ENCODE peak calls at places on chromosomes 3 and 15, in four cellular contexts. C, K, W and Y are unnamed samples.
A peak's percentile ranks its signal among the peaks of the same experiment; 100 is the strongest.

GRCh38 chr3:151379083-151379734 is 5.3 kb downstream of the P2RY12 start:
- DNase-seq in C (peak; percentile 6), K (no peak), W (peak; percentile 49), Y (peak; percentile 69)

GRCh38 chr3:171831936-171832335 is 11.2 kb upstream of the TMEM212 start:
- DNase-seq in C (no peak), K (no peak), W (no peak), Y (no peak)

GRCh38 chr3:133464573-133464972 is 64.7 kb downstream of the BFSP2 start:
- DNase-seq in C (no peak), K (no peak), W (no peak), Y (no peak)

GRCh38 chr3:113271189-113271588 is 59.8 kb downstream of the BOC start:
- DNase-seq in C (no peak), K (no peak), W (no peak), Y (no peak)

GRCh38 chr3:171198781-171199472 is 172.4 kb upstream of the SLC2A2 start:
- DNase-seq in C (no peak), K (no peak), W (no peak), Y (no peak)

GRCh38 chr3:12224181-12225147 is 64.4 kb upstream of the PPARG start:
- DNase-seq in C (peak; percentile 46), K (no peak), W (no peak), Y (peak; percentile 39)

GRCh38 chr3:195113536-195113935 is 157.4 kb downstream of the XXYLT1 start:
- DNase-seq in C (no peak), K (no peak), W (no peak), Y (no peak)

GRCh38 chr3:123521179-123521969 is 63.5 kb downstream of the HACD2 start:
- DNase-seq in C (no peak), K (no peak), W (no peak), Y (no peak)

GRCh38 chr15:40247406-40247971 is 8.6 kb downstream of the PAK6 start:
- DNase-seq in C (no peak), K (no peak), W (no peak), Y (no peak)

GRCh38 chr3:131221731-131222130 is 159.8 kb upstream of the NUDT16 start:
- DNase-seq in C (no peak), K (no peak), W (no peak), Y (no peak)

GRCh38 chr3:149215474-149215873 is 6.2 kb downstream of the CP start:
- DNase-seq in C (peak; percentile 50), K (no peak), W (no peak), Y (no peak)

GRCh38 chr3:130671545-130671944 is 75.1 kb downstream of the PIK3R4 start:
- DNase-seq in C (no peak), K (no peak), W (no peak), Y (no peak)

GRCh38 chr3:20323307-20323927 is 137.4 kb upstream of the SGO1 start:
- DNase-seq in C (peak; percentile 70), K (no peak), W (peak; percentile 89), Y (no peak)

GRCh38 chr15:99104788-99105515 is at the start of gene SYNM:
- DNase-seq in C (peak; percentile 72), K (no peak), W (peak; percentile 56), Y (peak; percentile 90)

GRCh38 chr15:99103279-99103678 is 1.6 kb upstream of the SYNM start:
- DNase-seq in C (no peak), K (no peak), W (no peak), Y (no peak)

GRCh38 chr15:99102332-99103235 is 2.3 kb upstream of the SYNM start:
- DNase-seq in C (no peak), K (no peak), W (no peak), Y (no peak)

GRCh38 chr15:99106417-99107220 is 1.7 kb downstream of the SYNM start:
- DNase-seq in C (no peak), K (no peak), W (no peak), Y (no peak)

GRCh38 chr15:99105516-99106341 is 849 bp downstream of the SYNM start:
- DNase-seq in C (no peak), K (no peak), W (no peak), Y (peak; percentile 89)
- TF ChIP-seq EZH2 in C (no peak), K (no peak), W (no peak), Y (no peak)

DNA sequence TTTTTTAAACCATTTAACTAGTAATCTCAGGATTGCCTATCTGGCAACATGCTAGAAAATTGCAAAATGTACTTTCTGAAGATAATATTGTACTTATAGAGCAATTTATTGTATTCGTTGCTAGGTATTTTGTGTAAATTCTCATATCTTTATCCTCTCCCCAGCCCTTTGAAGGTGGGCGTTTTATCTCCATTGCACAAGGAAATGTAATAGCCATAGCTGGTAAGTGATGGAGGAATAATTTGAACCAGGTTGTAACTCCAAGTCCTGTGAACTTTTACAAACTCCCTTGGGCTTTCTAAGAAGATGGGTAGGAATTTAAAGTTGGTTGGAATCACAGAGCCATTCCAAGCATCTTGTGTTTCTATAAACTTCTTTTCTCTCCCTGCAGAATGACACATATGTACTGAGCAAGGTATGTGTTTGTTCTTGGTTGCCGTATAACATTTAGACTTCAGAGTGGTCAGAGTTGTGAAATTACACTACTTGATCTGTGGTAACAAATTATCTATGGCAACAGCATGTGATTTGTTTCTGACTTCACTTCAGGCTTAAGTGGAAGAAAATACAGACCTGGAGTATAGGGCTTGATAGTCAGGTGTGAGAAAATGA is 170.9 kb downstream of the AKAP13 start:
- DNase-seq in C (no peak), K (no peak), W (no peak), Y (no peak)
- TF ChIP-seq JUNB in C (no peak), K (no peak), W (no peak), Y (no peak)

GRCh38 chr15:61750271-61751084 is 309.8 kb downstream of the VPS13C start:
- DNase-seq in C (no peak), K (no peak), W (no peak), Y (no peak)
- TF ChIP-seq CTCF in C (no peak), K (no peak), W (no peak), Y (no peak)

GRCh38 chr3:138950006-138950644 is 3.1 kb downstream of the FOXL2NB start:
- DNase-seq in C (no peak), K (no peak), W (no peak), Y (peak; percentile 73)
- TF ChIP-seq EZH2 in C (peak; percentile 95), K (peak; percentile 23), W (no peak), Y (no peak)

GRCh38 chr3:127764841-127765362 is 57.4 kb downstream of the MGLL start:
- DNase-seq in C (no peak), K (peak; percentile 64), W (no peak), Y (no peak)
- TF ChIP-seq JUNB in C (no peak), K (peak; percentile 76), W (no peak), Y (no peak)

DNA sequence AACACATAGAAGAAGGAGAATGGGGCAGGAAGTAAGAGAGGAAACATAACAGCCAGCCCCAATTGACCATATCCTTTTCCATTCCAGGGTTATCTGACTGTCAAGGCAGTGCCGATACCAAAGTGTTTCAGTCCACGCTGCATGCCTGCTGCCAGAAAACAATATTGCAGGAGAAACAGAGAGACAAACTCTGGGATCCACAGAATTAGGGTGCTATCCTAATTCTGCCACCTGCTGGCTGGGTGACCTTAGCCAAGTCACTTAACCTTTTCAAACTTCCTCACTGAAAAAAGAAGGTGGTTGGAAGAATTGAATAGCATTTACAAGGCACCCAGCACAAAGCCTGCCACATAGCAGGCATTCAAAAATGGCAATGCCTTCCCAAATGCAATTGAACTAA is 32.0 kb downstream of the GLB1 start:
- DNase-seq in C (peak; percentile 15), K (no peak), W (peak; percentile 50), Y (no peak)
- TF ChIP-seq CTCF in C (peak; percentile 35), K (peak; percentile 46), W (peak; percentile 69), Y (peak; percentile 34)

DNA sequence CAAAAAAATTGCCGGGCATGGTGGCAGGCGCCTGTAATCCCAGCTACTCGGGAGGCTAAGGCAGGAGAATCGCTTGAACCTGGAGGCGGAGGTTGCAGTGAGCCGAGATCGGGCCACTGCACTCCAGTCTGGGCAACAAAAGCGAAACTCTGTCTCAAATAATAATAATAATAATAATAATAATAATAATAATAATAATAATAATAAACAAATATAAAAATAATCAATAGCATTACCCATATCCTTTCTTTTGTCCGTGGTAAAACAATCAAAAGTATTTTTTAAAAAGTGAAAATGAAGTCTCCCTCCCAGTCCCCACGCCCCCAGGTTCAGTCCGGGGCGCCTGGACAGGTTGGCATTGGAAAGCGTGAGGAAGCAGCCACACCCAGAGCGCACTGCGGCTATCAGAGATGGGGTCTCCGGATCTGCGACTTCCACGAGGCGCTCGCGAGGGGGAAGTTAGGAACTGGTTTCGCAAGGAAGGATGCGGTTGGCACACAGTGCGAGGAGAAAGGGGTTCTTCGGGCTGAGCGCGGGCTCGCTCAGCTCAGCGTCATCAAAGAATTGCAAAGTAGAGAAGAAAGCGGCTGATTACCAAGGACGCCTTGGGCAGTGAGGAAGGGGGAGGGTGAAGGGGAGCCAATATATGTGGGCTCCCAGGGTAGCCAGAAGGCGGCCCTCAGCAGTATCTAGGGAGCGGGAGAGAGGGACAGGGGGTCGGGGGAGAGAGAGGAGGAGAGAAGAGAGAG is 69.5 kb upstream of the EPHB3 start:
- DNase-seq in C (no peak), K (no peak), W (no peak), Y (peak; percentile 67)
- TF ChIP-seq EZH2 in C (no peak), K (no peak), W (no peak), Y (peak; percentile 66)

GRCh38 chr3:158847885-158848284 is 46.0 kb downstream of the MFSD1 start:
- DNase-seq in C (no peak), K (no peak), W (no peak), Y (no peak)
- TF ChIP-seq JUNB in C (no peak), K (no peak), W (no peak), Y (no peak)